ENCODE peak calls at places on chromosomes 11 and 22, in six cellular contexts. One of them, this sample, is unnamed. For H3K4me1, the result is how much of the 10 kb centered on the place peaks cover.

GRCh38 chr22:46079093-46079860 is 71.0 kb upstream of the PPARA start:
- DNase-seq in PC-9: no peak
- DNase-seq in HepG2: no peak
- DNase-seq in uterus: peak
- DNase-seq in pancreas: no peak
- DNase-seq in fibroblast of lung: peak
- DNase-seq in this sample: no peak

GRCh38 chr11:128594246-128594645 is 6.9 kb upstream of the ETS1 start:
- DNase-seq in PC-9: no peak
- DNase-seq in HepG2: no peak
- DNase-seq in uterus: no peak
- DNase-seq in pancreas: no peak
- DNase-seq in fibroblast of lung: no peak
- DNase-seq in this sample: no peak

GRCh38 chr11:20310596-20311394 is 52.7 kb upstream of the HTATIP2 start:
- DNase-seq in PC-9: no peak
- DNase-seq in HepG2: no peak
- DNase-seq in uterus: no peak
- DNase-seq in pancreas: no peak
- DNase-seq in fibroblast of lung: no peak
- DNase-seq in this sample: no peak

GRCh38 chr11:122253541-122254317 is 137.7 kb upstream of the BLID start:
- DNase-seq in PC-9: no peak
- DNase-seq in HepG2: no peak
- DNase-seq in uterus: no peak
- DNase-seq in pancreas: no peak
- DNase-seq in fibroblast of lung: peak
- DNase-seq in this sample: no peak

GRCh38 chr11:77151804-77152513 is 23.9 kb downstream of the MYO7A start:
- DNase-seq in PC-9: no peak
- DNase-seq in HepG2: no peak
- DNase-seq in uterus: no peak
- DNase-seq in pancreas: no peak
- DNase-seq in fibroblast of lung: peak
- DNase-seq in this sample: peak

GRCh38 chr11:128174465-128175101 is 412.8 kb downstream of the ETS1 start:
- DNase-seq in PC-9: no peak
- DNase-seq in HepG2: no peak
- DNase-seq in uterus: no peak
- DNase-seq in pancreas: no peak
- DNase-seq in fibroblast of lung: peak
- DNase-seq in this sample: no peak

GRCh38 chr22:46693634-46694422 is 44.2 kb downstream of the CERK start:
- DNase-seq in PC-9: no peak
- DNase-seq in HepG2: no peak
- DNase-seq in uterus: no peak
- DNase-seq in pancreas: no peak
- DNase-seq in fibroblast of lung: no peak
- DNase-seq in this sample: no peak

GRCh38 chr11:2842876-2843275 is 42.7 kb downstream of the CDKN1C start:
- DNase-seq in PC-9: no peak
- DNase-seq in HepG2: no peak
- DNase-seq in uterus: no peak
- DNase-seq in pancreas: no peak
- DNase-seq in fibroblast of lung: no peak
- DNase-seq in this sample: no peak

GRCh38 chr22:46297151-46297819 is 615 bp downstream of the GTSE1 start:
- DNase-seq in PC-9: no peak
- DNase-seq in HepG2: peak
- DNase-seq in uterus: no peak
- DNase-seq in pancreas: peak
- DNase-seq in fibroblast of lung: peak
- DNase-seq in this sample: peak

GRCh38 chr11:66004186-66004585 is 1.9 kb downstream of the BANF1 start:
- DNase-seq in PC-9: no peak
- DNase-seq in HepG2: no peak
- DNase-seq in uterus: no peak
- DNase-seq in pancreas: no peak
- DNase-seq in fibroblast of lung: no peak
- DNase-seq in this sample: no peak

GRCh38 chr11:109285465-109285864 is 136.5 kb upstream of the C11orf87 start:
- DNase-seq in PC-9: no peak
- DNase-seq in HepG2: no peak
- DNase-seq in uterus: no peak
- DNase-seq in pancreas: no peak
- DNase-seq in fibroblast of lung: no peak
- DNase-seq in this sample: no peak

GRCh38 chr11:132030896-132031295 is 660.5 kb downstream of the NTM start:
- DNase-seq in PC-9: no peak
- DNase-seq in HepG2: no peak
- DNase-seq in uterus: no peak
- DNase-seq in pancreas: no peak
- DNase-seq in fibroblast of lung: peak
- DNase-seq in this sample: no peak
- H3K4me1 ChIP-seq in PC-9: under half
- H3K4me1 ChIP-seq in HepG2: under half
- H3K4me1 ChIP-seq in uterus: under half
- H3K4me1 ChIP-seq in pancreas: under half
- H3K4me1 ChIP-seq in fibroblast of lung: under half
- H3K4me1 ChIP-seq in this sample: under half

GRCh38 chr22:21043856-21044535 is 1.8 kb upstream of the LRRC74B start:
- DNase-seq in PC-9: no peak
- DNase-seq in HepG2: no peak
- DNase-seq in uterus: no peak
- DNase-seq in pancreas: no peak
- DNase-seq in fibroblast of lung: no peak
- DNase-seq in this sample: no peak

GRCh38 chr22:21045585-21046294 is at the start of gene LRRC74B:
- DNase-seq in PC-9: peak
- DNase-seq in HepG2: peak
- DNase-seq in uterus: peak
- DNase-seq in pancreas: peak
- DNase-seq in fibroblast of lung: peak
- DNase-seq in this sample: peak

GRCh38 chr22:21042978-21043855 is 2.5 kb upstream of the LRRC74B start:
- DNase-seq in PC-9: peak
- DNase-seq in HepG2: no peak
- DNase-seq in uterus: no peak
- DNase-seq in pancreas: no peak
- DNase-seq in fibroblast of lung: no peak
- DNase-seq in this sample: peak

GRCh38 chr22:21047035-21047661 is 1.4 kb downstream of the LRRC74B start:
- DNase-seq in PC-9: no peak
- DNase-seq in HepG2: no peak
- DNase-seq in uterus: no peak
- DNase-seq in pancreas: no peak
- DNase-seq in fibroblast of lung: no peak
- DNase-seq in this sample: no peak

GRCh38 chr22:21044931-21045584 is 688 bp upstream of the LRRC74B start:
- DNase-seq in PC-9: no peak
- DNase-seq in HepG2: no peak
- DNase-seq in uterus: no peak
- DNase-seq in pancreas: no peak
- DNase-seq in fibroblast of lung: peak
- DNase-seq in this sample: no peak
- H3K4me3 ChIP-seq in PC-9: peak
- H3K4me3 ChIP-seq in HepG2: no peak
- H3K4me3 ChIP-seq in uterus: peak
- H3K4me3 ChIP-seq in pancreas: no peak
- H3K4me3 ChIP-seq in fibroblast of lung: peak
- H3K4me3 ChIP-seq in this sample: no peak

GRCh38 chr11:116811194-116811593 is 11.9 kb downstream of the APOA4 start:
- DNase-seq in PC-9: no peak
- DNase-seq in HepG2: no peak
- DNase-seq in uterus: no peak
- DNase-seq in pancreas: no peak
- DNase-seq in fibroblast of lung: no peak
- DNase-seq in this sample: no peak
- H3K4me1 ChIP-seq in PC-9: under half
- H3K4me1 ChIP-seq in HepG2: half or more
- H3K4me1 ChIP-seq in uterus: under half
- H3K4me1 ChIP-seq in pancreas: under half
- H3K4me1 ChIP-seq in fibroblast of lung: under half
- H3K4me1 ChIP-seq in this sample: under half

DNA sequence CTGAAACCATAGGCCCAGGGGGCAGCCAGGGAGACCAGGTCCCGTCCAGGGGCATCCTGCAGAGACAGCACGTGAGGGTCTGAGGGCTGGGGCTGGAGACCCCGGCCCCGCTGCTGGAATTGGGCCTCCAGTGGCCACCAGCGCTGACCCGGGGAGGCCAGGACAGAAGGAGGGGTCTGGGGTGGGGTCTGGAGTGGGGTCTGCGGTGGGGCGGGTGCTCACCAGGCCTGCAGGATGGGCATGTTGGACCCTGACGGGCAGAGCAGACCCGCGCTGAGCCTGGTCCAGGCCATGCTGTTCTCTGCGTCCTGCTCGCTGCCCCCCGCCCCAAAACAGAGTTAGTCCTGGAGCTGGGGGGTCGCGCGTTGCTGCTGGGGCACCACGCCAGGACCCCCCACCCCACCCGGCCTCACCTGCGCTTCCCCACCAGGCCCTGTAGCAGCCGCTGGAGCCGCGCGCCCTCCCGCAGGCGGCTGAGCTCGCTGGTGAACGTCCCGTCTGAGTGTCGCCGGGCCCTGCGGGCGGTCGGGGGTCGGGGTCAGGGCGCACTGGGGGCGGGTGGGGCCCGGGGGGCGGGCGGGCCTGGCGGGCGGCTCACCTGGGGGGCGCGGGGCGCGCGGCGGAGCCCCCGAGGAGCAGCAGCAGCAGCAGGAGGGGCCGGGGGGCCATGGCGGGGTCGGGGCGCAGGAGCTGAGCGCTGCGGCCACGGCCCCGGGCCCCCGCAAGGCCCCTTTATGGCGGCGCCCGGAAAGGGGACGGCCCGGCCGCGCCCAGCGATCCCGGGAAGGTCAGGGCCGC is at the start of gene SCT:
- DNase-seq in PC-9: no peak
- DNase-seq in HepG2: no peak
- DNase-seq in uterus: no peak
- DNase-seq in pancreas: no peak
- DNase-seq in fibroblast of lung: no peak
- DNase-seq in this sample: no peak
- H3K4me3 ChIP-seq in PC-9: no peak
- H3K4me3 ChIP-seq in HepG2: no peak
- H3K4me3 ChIP-seq in uterus: no peak
- H3K4me3 ChIP-seq in pancreas: no peak
- H3K4me3 ChIP-seq in fibroblast of lung: no peak
- H3K4me3 ChIP-seq in this sample: no peak

GRCh38 chr11:46114378-46114777 is 6.9 kb downstream of the PHF21A start:
- DNase-seq in PC-9: no peak
- DNase-seq in HepG2: no peak
- DNase-seq in uterus: no peak
- DNase-seq in pancreas: no peak
- DNase-seq in fibroblast of lung: no peak
- DNase-seq in this sample: no peak

GRCh38 chr11:46114961-46115360 is 6.3 kb downstream of the PHF21A start:
- DNase-seq in PC-9: no peak
- DNase-seq in HepG2: no peak
- DNase-seq in uterus: no peak
- DNase-seq in pancreas: no peak
- DNase-seq in fibroblast of lung: no peak
- DNase-seq in this sample: no peak

GRCh38 chr11:46119053-46119351 is 2.3 kb downstream of the PHF21A start:
- DNase-seq in PC-9: no peak
- DNase-seq in HepG2: no peak
- DNase-seq in uterus: no peak
- DNase-seq in pancreas: no peak
- DNase-seq in fibroblast of lung: no peak
- DNase-seq in this sample: no peak

GRCh38 chr11:46117842-46118241 is 3.4 kb downstream of the PHF21A start:
- DNase-seq in PC-9: no peak
- DNase-seq in HepG2: no peak
- DNase-seq in uterus: no peak
- DNase-seq in pancreas: no peak
- DNase-seq in fibroblast of lung: no peak
- DNase-seq in this sample: no peak

DNA sequence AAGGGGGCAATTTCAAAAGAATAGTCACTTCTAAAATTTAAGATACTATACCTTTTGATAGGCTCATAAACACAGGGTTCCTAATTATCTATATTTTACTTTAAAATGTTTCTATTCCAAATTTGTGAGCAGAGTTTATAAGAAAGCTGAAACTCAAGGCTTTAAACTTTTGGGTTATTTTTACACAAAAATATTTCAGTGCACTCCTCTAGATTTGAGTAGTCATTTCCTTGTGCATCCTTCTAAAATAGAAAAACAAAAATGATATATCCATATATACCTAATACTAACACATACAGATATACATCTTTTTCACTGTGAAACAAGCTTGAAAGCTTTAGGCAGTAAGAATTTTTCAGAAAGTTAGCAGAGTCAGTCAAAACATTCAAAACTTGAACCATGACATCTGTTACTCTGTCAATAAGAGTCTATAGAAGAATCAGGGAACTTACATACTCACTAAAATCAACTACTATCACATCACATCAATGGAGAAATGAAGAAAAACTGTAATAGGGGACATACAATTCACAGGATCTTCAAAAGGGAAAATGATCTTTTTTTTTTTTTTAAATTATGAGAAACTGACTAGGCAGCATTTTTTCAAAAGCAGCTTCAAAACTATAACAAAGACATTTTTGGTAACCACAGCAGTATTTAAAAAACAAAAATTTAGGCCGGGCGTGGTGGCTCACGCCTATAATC is 5.1 kb downstream of the PHF21A start:
- DNase-seq in PC-9: no peak
- DNase-seq in HepG2: no peak
- DNase-seq in uterus: no peak
- DNase-seq in pancreas: no peak
- DNase-seq in fibroblast of lung: no peak
- DNase-seq in this sample: no peak
- H3K4me1 ChIP-seq in PC-9: under half
- H3K4me1 ChIP-seq in HepG2: under half
- H3K4me1 ChIP-seq in uterus: under half
- H3K4me1 ChIP-seq in pancreas: under half
- H3K4me1 ChIP-seq in fibroblast of lung: under half
- H3K4me1 ChIP-seq in this sample: under half

DNA sequence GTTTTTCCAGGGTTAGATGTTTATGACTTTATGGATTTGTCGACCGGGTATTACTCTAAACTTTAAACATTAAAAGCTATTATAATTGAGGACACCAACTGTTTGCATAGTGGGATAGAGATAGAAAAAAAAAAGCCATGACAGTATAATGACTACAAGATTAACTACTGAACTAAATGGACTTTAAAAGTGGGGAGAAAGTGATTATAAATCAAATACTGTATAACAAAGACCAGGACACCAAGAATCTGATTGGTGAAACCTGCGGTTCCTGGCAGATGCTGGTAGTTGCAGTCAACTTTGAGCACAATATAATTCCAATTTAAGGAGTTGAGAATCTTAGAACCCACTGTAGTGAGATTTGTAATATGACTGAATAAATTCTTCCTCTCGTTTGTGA is 2.5 kb downstream of the CRKL start:
- DNase-seq in PC-9: no peak
- DNase-seq in HepG2: no peak
- DNase-seq in uterus: no peak
- DNase-seq in pancreas: no peak
- DNase-seq in fibroblast of lung: peak
- DNase-seq in this sample: no peak
- H3K4me3 ChIP-seq in PC-9: peak
- H3K4me3 ChIP-seq in HepG2: peak
- H3K4me3 ChIP-seq in uterus: peak
- H3K4me3 ChIP-seq in pancreas: peak
- H3K4me3 ChIP-seq in fibroblast of lung: peak
- H3K4me3 ChIP-seq in this sample: peak

GRCh38 chr11:12854297-12854661 is 154.8 kb upstream of the RASSF10 start:
- DNase-seq in PC-9: no peak
- DNase-seq in HepG2: no peak
- DNase-seq in uterus: no peak
- DNase-seq in pancreas: no peak
- DNase-seq in fibroblast of lung: no peak
- DNase-seq in this sample: no peak
- H3K4me1 ChIP-seq in PC-9: under half
- H3K4me1 ChIP-seq in HepG2: under half
- H3K4me1 ChIP-seq in uterus: under half
- H3K4me1 ChIP-seq in pancreas: under half
- H3K4me1 ChIP-seq in fibroblast of lung: under half
- H3K4me1 ChIP-seq in this sample: under half